ENCODE peak calls at places on chromosome 2, in eight cellular contexts. N is cardiac muscle cell, V is GM23338, G is epithelial cell of esophagus, K is gastrocnemius medialis, B is omental fat pad, L is RWPE1, U is upper lobe of left lung. H is an unnamed sample.

GRCh38 chr2:46134531-46135229 is 162.5 kb upstream of the EPAS1 start:
- DNase-seq in N (peak; percentile 80), V (no peak), G (peak; percentile 89), K (peak; percentile 33), B (no peak), L (peak; percentile 74), U (no peak), H (peak; percentile 83)

GRCh38 chr2:31008571-31009114 is 129.6 kb downstream of the GALNT14 start:
- DNase-seq in N (no peak), V (no peak), G (no peak), K (no peak), B (no peak), L (no peak), U (no peak), H (no peak)

GRCh38 chr2:72128843-72129227 is 18.8 kb downstream of the CYP26B1 start:
- DNase-seq in N (no peak), V (no peak), G (no peak), K (peak; percentile 7), B (no peak), L (no peak), U (no peak), H (no peak)

GRCh38 chr2:3100386-3100785 is 277.2 kb downstream of the EIPR1 start:
- DNase-seq in N (no peak), V (no peak), G (no peak), K (no peak), B (no peak), L (no peak), U (no peak), H (no peak)

GRCh38 chr2:111157798-111158197 is 37.1 kb downstream of the BCL2L11 start:
- DNase-seq in N (no peak), V (no peak), G (no peak), K (no peak), B (no peak), L (no peak), U (no peak), H (no peak)

GRCh38 chr2:241556734-241557133 is 1.8 kb upstream of the BOK start:
- DNase-seq in N (no peak), V (no peak), G (no peak), K (no peak), B (no peak), L (no peak), U (no peak), H (no peak)

GRCh38 chr2:39981877-39982276 is 202.8 kb upstream of the THUMPD2 start:
- DNase-seq in N (no peak), V (no peak), G (no peak), K (no peak), B (no peak), L (no peak), U (no peak), H (no peak)

GRCh38 chr2:234674781-234675201 is 177.9 kb upstream of the ARL4C start:
- DNase-seq in N (peak; percentile 49), V (no peak), G (no peak), K (no peak), B (no peak), L (no peak), U (no peak), H (no peak)

GRCh38 chr2:78979380-78980238 is 45.9 kb upstream of the REG3G start:
- DNase-seq in N (peak; percentile 56), V (peak; percentile 82), G (peak; percentile 18), K (no peak), B (no peak), L (peak; percentile 18), U (no peak), H (no peak)

GRCh38 chr2:44745460-44745859 is 196.0 kb upstream of the SIX3 start:
- DNase-seq in N (no peak), V (no peak), G (no peak), K (no peak), B (no peak), L (no peak), U (no peak), H (no peak)

GRCh38 chr2:148981350-148981749 is 57.1 kb upstream of the LYPD6B start:
- DNase-seq in N (peak; percentile 43), V (no peak), G (no peak), K (no peak), B (no peak), L (no peak), U (no peak), H (no peak)

GRCh38 chr2:157761520-157761919 is 114.6 kb downstream of the ACVR1 start:
- DNase-seq in N (peak; percentile 21), V (peak; percentile 45), G (peak; percentile 21), K (no peak), B (no peak), L (no peak), U (no peak), H (no peak)

GRCh38 chr2:225270861-225271260 is 128.6 kb upstream of the NYAP2 start:
- DNase-seq in N (peak; percentile 35), V (peak; percentile 9), G (peak; percentile 88), K (no peak), B (no peak), L (peak; percentile 66), U (no peak), H (peak; percentile 25)

GRCh38 chr2:55550368-55551102 is 31.0 kb downstream of the CFAP36 start:
- DNase-seq in N (peak; percentile 76), V (no peak), G (peak; percentile 7), K (no peak), B (no peak), L (peak; percentile 4), U (no peak), H (no peak)

GRCh38 chr2:43067254-43068052 is 159.0 kb downstream of the ZFP36L2 start:
- DNase-seq in N (no peak), V (no peak), G (no peak), K (no peak), B (no peak), L (no peak), U (no peak), H (no peak)

GRCh38 chr2:237030382-237030781 is 55.3 kb upstream of the COPS8 start:
- DNase-seq in N (no peak), V (no peak), G (no peak), K (no peak), B (no peak), L (no peak), U (peak; percentile 50), H (no peak)

GRCh38 chr2:237025090-237025865 is 60.4 kb upstream of the COPS8 start:
- DNase-seq in N (peak; percentile 73), V (no peak), G (peak; percentile 90), K (peak; percentile 53), B (no peak), L (peak; percentile 63), U (no peak), H (no peak)

GRCh38 chr2:237026981-237027711 is 58.5 kb upstream of the COPS8 start:
- DNase-seq in N (peak; percentile 81), V (peak; percentile 83), G (peak; percentile 85), K (peak; percentile 73), B (peak; percentile 58), L (peak; percentile 53), U (no peak), H (peak; percentile 68)

GRCh38 chr2:237024255-237024654 is 61.4 kb upstream of the COPS8 start:
- DNase-seq in N (no peak), V (no peak), G (no peak), K (no peak), B (no peak), L (no peak), U (no peak), H (no peak)

DNA sequence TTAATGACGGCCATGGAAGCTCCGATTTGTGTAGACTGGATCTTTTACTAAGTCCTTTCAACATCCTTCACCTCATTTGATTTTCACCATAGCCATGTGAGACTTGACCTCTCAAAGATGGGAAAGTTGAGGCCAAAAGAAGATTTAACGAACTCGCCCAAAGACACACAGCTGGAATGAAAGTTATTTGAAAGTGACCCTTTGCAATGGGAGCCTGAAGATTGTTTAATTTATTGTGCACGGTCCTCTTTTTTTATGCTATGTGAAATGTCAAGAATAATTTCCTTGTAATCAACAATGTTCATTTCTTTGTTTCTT is 58.0 kb upstream of the COPS8 start:
- DNase-seq in N (no peak), V (no peak), G (no peak), K (no peak), B (no peak), L (no peak), U (no peak), H (no peak)
- TF ChIP-seq CTCF in N (no peak), V (no peak), G (no peak), K (no peak), B (no peak), L (peak; percentile 24), U (no peak), H (no peak)

GRCh38 chr2:98346259-98347236 is at the start of gene CNGA3:
- DNase-seq in N (peak; percentile 42), V (peak; percentile 72), G (no peak), K (no peak), B (no peak), L (peak; percentile 13), U (peak; percentile 90), H (no peak)
- TF ChIP-seq CTCF in N (no peak), V (no peak), G (no peak), K (no peak), B (no peak), L (no peak), U (no peak), H (no peak)

DNA sequence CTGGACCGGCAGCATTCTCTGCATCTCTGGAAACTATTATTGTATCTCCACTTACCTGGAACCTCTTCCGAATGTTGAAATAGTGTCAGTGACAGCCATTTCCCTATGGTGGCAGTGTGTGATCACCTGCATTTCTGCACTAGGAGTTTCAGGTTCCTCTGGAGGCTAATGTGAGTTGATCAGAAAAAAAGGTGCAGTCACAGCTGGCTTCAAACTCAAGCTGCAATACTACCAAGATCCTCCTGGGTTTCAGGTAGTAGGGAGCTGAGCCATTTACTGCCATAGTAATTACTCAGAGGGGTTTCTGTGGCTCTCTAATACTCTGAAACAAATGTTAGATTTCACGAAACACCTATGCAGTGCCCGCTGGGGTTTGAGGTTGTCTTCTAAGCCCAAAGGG is 183.5 kb upstream of the OSR1 start:
- DNase-seq in N (no peak), V (peak; percentile 61), G (no peak), K (no peak), B (no peak), L (no peak), U (no peak), H (no peak)
- TF ChIP-seq CTCF in N (no peak), V (no peak), G (no peak), K (no peak), B (no peak), L (no peak), U (no peak), H (no peak)

GRCh38 chr2:238013806-238014205 is 47.0 kb downstream of the UBE2F start:
- DNase-seq in N (no peak), V (no peak), G (no peak), K (no peak), B (no peak), L (no peak), U (no peak), H (no peak)

GRCh38 chr2:238016526-238016925 is 44.3 kb upstream of the SCLY start:
- DNase-seq in N (no peak), V (no peak), G (no peak), K (no peak), B (no peak), L (no peak), U (peak; percentile 36), H (no peak)

GRCh38 chr2:238020816-238021215 is 40.0 kb upstream of the SCLY start:
- DNase-seq in N (no peak), V (no peak), G (no peak), K (no peak), B (no peak), L (no peak), U (no peak), H (no peak)

GRCh38 chr2:238019962-238020361 is 40.8 kb upstream of the SCLY start:
- DNase-seq in N (no peak), V (no peak), G (peak; percentile 43), K (no peak), B (no peak), L (no peak), U (no peak), H (no peak)

GRCh38 chr2:238015705-238016104 is 45.1 kb upstream of the SCLY start:
- DNase-seq in N (no peak), V (no peak), G (no peak), K (no peak), B (no peak), L (no peak), U (no peak), H (no peak)
- TF ChIP-seq CTCF in N (peak; percentile 32), V (peak; percentile 43), G (peak; percentile 19), K (no peak), B (no peak), L (no peak), U (no peak), H (peak; percentile 28)

H was measured in LNCaP clone FGC.